ENCODE peak calls at places on chromosomes 3 and 15, in seven cellular contexts. One of them, this sample, is unnamed.

GRCh38 chr3:190644766-190645165 is 130.9 kb downstream of the IL1RAP start:
- DNase-seq in progenitor cell of endocrine pancreas: no peak
- DNase-seq in lung: no peak
- DNase-seq in fibroblast of villous mesenchyme: peak
- DNase-seq in fibroblast of pulmonary artery: peak
- DNase-seq in cardiac muscle cell: peak
- DNase-seq in cardiac fibroblast: peak
- DNase-seq in this sample: peak

GRCh38 chr3:24447836-24448235 is 46.8 kb downstream of the THRB start:
- DNase-seq in fibroblast of villous mesenchyme: no peak
- DNase-seq in progenitor cell of endocrine pancreas: no peak
- DNase-seq in cardiac muscle cell: no peak
- DNase-seq in cardiac fibroblast: no peak
- DNase-seq in fibroblast of pulmonary artery: no peak
- DNase-seq in lung: no peak
- DNase-seq in this sample: no peak

GRCh38 chr3:27279153-27279552 is 90.0 kb downstream of the NEK10 start:
- DNase-seq in fibroblast of pulmonary artery: peak
- DNase-seq in lung: no peak
- DNase-seq in progenitor cell of endocrine pancreas: no peak
- DNase-seq in fibroblast of villous mesenchyme: peak
- DNase-seq in cardiac muscle cell: peak
- DNase-seq in cardiac fibroblast: peak
- DNase-seq in this sample: peak

GRCh38 chr3:31361391-31362273 is 171.1 kb upstream of the STT3B start:
- DNase-seq in lung: no peak
- DNase-seq in fibroblast of villous mesenchyme: peak
- DNase-seq in cardiac fibroblast: peak
- DNase-seq in progenitor cell of endocrine pancreas: no peak
- DNase-seq in fibroblast of pulmonary artery: peak
- DNase-seq in cardiac muscle cell: peak
- DNase-seq in this sample: no peak

GRCh38 chr3:106488288-106488687 is 619.5 kb upstream of the CBLB start:
- DNase-seq in progenitor cell of endocrine pancreas: no peak
- DNase-seq in cardiac muscle cell: no peak
- DNase-seq in fibroblast of villous mesenchyme: peak
- DNase-seq in cardiac fibroblast: peak
- DNase-seq in fibroblast of pulmonary artery: no peak
- DNase-seq in lung: no peak
- DNase-seq in this sample: no peak

GRCh38 chr3:1275495-1275894 is 182.7 kb downstream of the CNTN6 start:
- DNase-seq in cardiac fibroblast: no peak
- DNase-seq in progenitor cell of endocrine pancreas: no peak
- DNase-seq in fibroblast of pulmonary artery: no peak
- DNase-seq in fibroblast of villous mesenchyme: peak
- DNase-seq in cardiac muscle cell: no peak
- DNase-seq in lung: no peak
- DNase-seq in this sample: peak

GRCh38 chr15:88912500-88912921 is 668 bp downstream of the MFGE8 start:
- DNase-seq in cardiac muscle cell: peak
- DNase-seq in cardiac fibroblast: peak
- DNase-seq in fibroblast of pulmonary artery: peak
- DNase-seq in lung: no peak
- DNase-seq in fibroblast of villous mesenchyme: peak
- DNase-seq in progenitor cell of endocrine pancreas: no peak
- DNase-seq in this sample: no peak

GRCh38 chr15:70854669-70854976 is 666 bp upstream of the LARP6 start:
- DNase-seq in fibroblast of villous mesenchyme: no peak
- DNase-seq in lung: no peak
- DNase-seq in cardiac fibroblast: peak
- DNase-seq in fibroblast of pulmonary artery: peak
- DNase-seq in cardiac muscle cell: peak
- DNase-seq in progenitor cell of endocrine pancreas: no peak
- DNase-seq in this sample: no peak

GRCh38 chr3:81744366-81744765 is 17.1 kb downstream of the GBE1 start:
- DNase-seq in cardiac muscle cell: peak
- DNase-seq in lung: peak
- DNase-seq in cardiac fibroblast: peak
- DNase-seq in progenitor cell of endocrine pancreas: no peak
- DNase-seq in fibroblast of pulmonary artery: peak
- DNase-seq in fibroblast of villous mesenchyme: peak
- DNase-seq in this sample: peak

GRCh38 chr3:8979262-8979661 is 16.0 kb upstream of the RAD18 start:
- DNase-seq in fibroblast of pulmonary artery: no peak
- DNase-seq in progenitor cell of endocrine pancreas: no peak
- DNase-seq in lung: no peak
- DNase-seq in cardiac muscle cell: no peak
- DNase-seq in fibroblast of villous mesenchyme: no peak
- DNase-seq in cardiac fibroblast: no peak
- DNase-seq in this sample: no peak

GRCh38 chr15:49847937-49848823 is 227.3 kb downstream of the DTWD1 start:
- DNase-seq in fibroblast of villous mesenchyme: peak
- DNase-seq in cardiac fibroblast: peak
- DNase-seq in progenitor cell of endocrine pancreas: no peak
- DNase-seq in lung: no peak
- DNase-seq in cardiac muscle cell: peak
- DNase-seq in fibroblast of pulmonary artery: peak
- DNase-seq in this sample: no peak

GRCh38 chr3:13706451-13706850 is 157.5 kb downstream of the FBLN2 start:
- DNase-seq in fibroblast of villous mesenchyme: no peak
- DNase-seq in fibroblast of pulmonary artery: no peak
- DNase-seq in cardiac fibroblast: no peak
- DNase-seq in progenitor cell of endocrine pancreas: peak
- DNase-seq in lung: peak
- DNase-seq in cardiac muscle cell: no peak
- DNase-seq in this sample: no peak

GRCh38 chr15:31325432-31325975 is 1.1 kb upstream of the KLF13 start:
- DNase-seq in fibroblast of pulmonary artery: no peak
- DNase-seq in progenitor cell of endocrine pancreas: peak
- DNase-seq in lung: peak
- DNase-seq in fibroblast of villous mesenchyme: peak
- DNase-seq in cardiac fibroblast: peak
- DNase-seq in cardiac muscle cell: no peak
- DNase-seq in this sample: peak

GRCh38 chr3:126033765-126034164 is 50.2 kb downstream of the SLC41A3 start:
- DNase-seq in cardiac fibroblast: no peak
- DNase-seq in progenitor cell of endocrine pancreas: no peak
- DNase-seq in fibroblast of pulmonary artery: no peak
- DNase-seq in lung: no peak
- DNase-seq in cardiac muscle cell: no peak
- DNase-seq in fibroblast of villous mesenchyme: no peak
- DNase-seq in this sample: no peak

GRCh38 chr3:174270841-174271240 is 588.3 kb upstream of the NAALADL2 start:
- DNase-seq in cardiac fibroblast: peak
- DNase-seq in fibroblast of pulmonary artery: peak
- DNase-seq in fibroblast of villous mesenchyme: peak
- DNase-seq in cardiac muscle cell: peak
- DNase-seq in progenitor cell of endocrine pancreas: no peak
- DNase-seq in lung: no peak
- DNase-seq in this sample: no peak

GRCh38 chr3:120239644-120240043 is 45.4 kb downstream of the GPR156 start:
- DNase-seq in fibroblast of villous mesenchyme: no peak
- DNase-seq in fibroblast of pulmonary artery: no peak
- DNase-seq in cardiac fibroblast: no peak
- DNase-seq in lung: no peak
- DNase-seq in progenitor cell of endocrine pancreas: no peak
- DNase-seq in cardiac muscle cell: no peak
- DNase-seq in this sample: no peak

DNA sequence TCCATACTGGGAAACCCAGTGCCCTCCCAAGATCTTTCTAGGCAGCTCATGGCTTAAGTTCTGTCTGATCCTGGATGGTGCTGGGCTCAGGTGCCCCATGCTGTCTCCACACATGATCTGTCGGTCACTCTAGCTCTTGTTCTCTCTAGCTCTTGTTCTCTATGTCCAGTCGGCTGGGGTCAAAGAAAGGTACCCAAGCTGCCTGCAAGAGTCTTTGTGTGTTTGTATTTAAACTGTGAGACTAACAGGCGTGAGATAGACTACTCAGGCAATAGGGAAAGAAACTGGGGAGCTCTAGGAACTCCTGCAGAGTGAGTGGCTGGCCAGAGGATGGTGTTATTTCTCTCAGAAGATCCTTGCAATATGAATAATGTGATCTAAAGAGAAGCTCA is 40.2 kb downstream of the GPR156 start:
- DNase-seq in progenitor cell of endocrine pancreas: no peak
- DNase-seq in fibroblast of villous mesenchyme: no peak
- DNase-seq in lung: no peak
- DNase-seq in cardiac muscle cell: no peak
- DNase-seq in cardiac fibroblast: peak
- DNase-seq in fibroblast of pulmonary artery: peak
- DNase-seq in this sample: no peak
- TF ChIP-seq CTCF in progenitor cell of endocrine pancreas: no peak
- TF ChIP-seq CTCF in fibroblast of villous mesenchyme: no peak
- TF ChIP-seq CTCF in lung: no peak
- TF ChIP-seq CTCF in cardiac muscle cell: no peak
- TF ChIP-seq CTCF in cardiac fibroblast: no peak
- TF ChIP-seq CTCF in fibroblast of pulmonary artery: no peak
- TF ChIP-seq CTCF in this sample: no peak

GRCh38 chr15:78001656-78002055 is 75.9 kb downstream of the TBC1D2B start:
- DNase-seq in progenitor cell of endocrine pancreas: no peak
- DNase-seq in lung: no peak
- DNase-seq in fibroblast of villous mesenchyme: no peak
- DNase-seq in fibroblast of pulmonary artery: no peak
- DNase-seq in cardiac fibroblast: no peak
- DNase-seq in cardiac muscle cell: no peak
- DNase-seq in this sample: no peak

GRCh38 chr15:77999486-77999885 is 78.0 kb downstream of the TBC1D2B start:
- DNase-seq in fibroblast of pulmonary artery: no peak
- DNase-seq in cardiac fibroblast: no peak
- DNase-seq in fibroblast of villous mesenchyme: no peak
- DNase-seq in progenitor cell of endocrine pancreas: no peak
- DNase-seq in cardiac muscle cell: no peak
- DNase-seq in lung: no peak
- DNase-seq in this sample: no peak

GRCh38 chr15:77998592-77998991 is 78.9 kb downstream of the TBC1D2B start:
- DNase-seq in cardiac muscle cell: no peak
- DNase-seq in cardiac fibroblast: no peak
- DNase-seq in fibroblast of pulmonary artery: no peak
- DNase-seq in lung: no peak
- DNase-seq in fibroblast of villous mesenchyme: no peak
- DNase-seq in progenitor cell of endocrine pancreas: no peak
- DNase-seq in this sample: no peak

GRCh38 chr15:78000927-78001249 is 76.6 kb downstream of the TBC1D2B start:
- DNase-seq in lung: no peak
- DNase-seq in fibroblast of villous mesenchyme: no peak
- DNase-seq in cardiac fibroblast: no peak
- DNase-seq in progenitor cell of endocrine pancreas: no peak
- DNase-seq in cardiac muscle cell: no peak
- DNase-seq in fibroblast of pulmonary artery: no peak
- DNase-seq in this sample: no peak

GRCh38 chr15:78000089-78000926 is 77.2 kb downstream of the TBC1D2B start:
- DNase-seq in fibroblast of villous mesenchyme: peak
- DNase-seq in lung: peak
- DNase-seq in cardiac fibroblast: peak
- DNase-seq in progenitor cell of endocrine pancreas: peak
- DNase-seq in cardiac muscle cell: peak
- DNase-seq in fibroblast of pulmonary artery: peak
- DNase-seq in this sample: peak
- TF ChIP-seq CTCF in fibroblast of villous mesenchyme: peak
- TF ChIP-seq CTCF in lung: peak
- TF ChIP-seq CTCF in cardiac fibroblast: peak
- TF ChIP-seq CTCF in progenitor cell of endocrine pancreas: peak
- TF ChIP-seq CTCF in cardiac muscle cell: peak
- TF ChIP-seq CTCF in fibroblast of pulmonary artery: peak
- TF ChIP-seq CTCF in this sample: peak

GRCh38 chr3:116863842-116864626 is 154.5 kb downstream of the TUSC7 start:
- DNase-seq in fibroblast of pulmonary artery: peak
- DNase-seq in lung: no peak
- DNase-seq in progenitor cell of endocrine pancreas: no peak
- DNase-seq in cardiac muscle cell: peak
- DNase-seq in fibroblast of villous mesenchyme: peak
- DNase-seq in cardiac fibroblast: peak
- DNase-seq in this sample: peak

GRCh38 chr3:116864627-116864927 is 155.0 kb downstream of the TUSC7 start:
- DNase-seq in lung: no peak
- DNase-seq in fibroblast of villous mesenchyme: no peak
- DNase-seq in cardiac muscle cell: no peak
- DNase-seq in cardiac fibroblast: no peak
- DNase-seq in progenitor cell of endocrine pancreas: no peak
- DNase-seq in fibroblast of pulmonary artery: no peak
- DNase-seq in this sample: no peak

DNA sequence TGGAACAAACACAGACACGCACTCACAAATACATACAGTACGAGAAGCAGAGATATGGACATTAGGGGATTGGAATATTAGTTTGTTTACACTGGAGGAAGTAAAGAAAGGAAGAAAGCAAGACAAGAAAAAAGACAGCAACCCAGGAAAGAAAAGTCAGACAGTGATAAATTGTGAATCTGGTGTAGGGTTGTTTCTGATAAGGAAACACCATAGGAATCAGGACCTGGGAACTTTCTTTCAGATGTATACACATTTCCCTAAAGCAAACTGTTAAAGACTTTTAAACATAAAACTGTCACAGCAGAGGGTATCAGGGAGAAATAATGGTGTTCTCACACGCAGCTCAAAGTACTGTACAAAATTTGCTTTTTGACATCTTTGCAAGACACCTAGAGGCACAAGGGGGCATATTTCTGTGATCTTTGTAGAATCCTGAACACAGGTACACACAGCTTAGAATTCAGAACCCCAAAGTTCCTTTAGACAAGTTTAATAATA is 153.7 kb downstream of the TUSC7 start:
- DNase-seq in fibroblast of villous mesenchyme: no peak
- DNase-seq in cardiac muscle cell: no peak
- DNase-seq in progenitor cell of endocrine pancreas: no peak
- DNase-seq in fibroblast of pulmonary artery: no peak
- DNase-seq in cardiac fibroblast: no peak
- DNase-seq in lung: no peak
- DNase-seq in this sample: no peak
- TF ChIP-seq CTCF in fibroblast of villous mesenchyme: no peak
- TF ChIP-seq CTCF in cardiac muscle cell: no peak
- TF ChIP-seq CTCF in progenitor cell of endocrine pancreas: no peak
- TF ChIP-seq CTCF in fibroblast of pulmonary artery: no peak
- TF ChIP-seq CTCF in cardiac fibroblast: no peak
- TF ChIP-seq CTCF in lung: no peak
- TF ChIP-seq CTCF in this sample: no peak

DNA sequence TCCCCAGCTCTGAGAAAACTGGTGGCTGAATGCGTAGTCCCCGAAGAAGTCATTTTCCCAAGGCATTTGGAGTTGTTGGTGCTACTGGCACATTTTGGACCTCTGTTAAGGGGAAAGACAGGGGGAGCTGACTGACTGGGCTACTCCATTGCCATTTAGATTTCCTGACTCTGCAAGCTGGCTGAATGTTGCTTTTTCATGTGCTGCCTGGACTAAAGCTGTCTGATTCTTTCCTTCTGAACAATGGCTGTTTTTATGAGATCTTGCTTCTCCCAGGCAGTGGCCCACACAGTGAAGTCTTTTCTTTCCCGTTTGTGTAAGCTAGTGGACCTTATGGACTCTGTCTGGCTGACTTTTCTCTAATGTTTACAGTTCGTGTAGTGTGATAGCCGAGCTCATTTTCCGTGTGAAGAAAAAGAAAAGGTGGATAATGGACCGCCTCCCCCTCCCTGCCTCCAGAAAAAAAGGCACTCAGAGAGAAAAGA is 38.2 kb upstream of the TRAK1 start:
- DNase-seq in fibroblast of villous mesenchyme: peak
- DNase-seq in cardiac fibroblast: no peak
- DNase-seq in progenitor cell of endocrine pancreas: no peak
- DNase-seq in cardiac muscle cell: peak
- DNase-seq in lung: no peak
- DNase-seq in fibroblast of pulmonary artery: no peak
- DNase-seq in this sample: no peak
- TF ChIP-seq CTCF in fibroblast of villous mesenchyme: no peak
- TF ChIP-seq CTCF in cardiac fibroblast: no peak
- TF ChIP-seq CTCF in progenitor cell of endocrine pancreas: no peak
- TF ChIP-seq CTCF in cardiac muscle cell: peak
- TF ChIP-seq CTCF in lung: no peak
- TF ChIP-seq CTCF in fibroblast of pulmonary artery: peak
- TF ChIP-seq CTCF in this sample: no peak

This sample was measured in NB4.